ENCODE peak calls at places on chromosomes 3 and 15, in seven cellular contexts. Y, S, A, M, Q, Z and J are unnamed samples.

GRCh38 chr15:70379938-70380337 is 282.2 kb upstream of the TLE3 start:
- DNase-seq in Y (no peak), S (no peak), A (no peak), M (no peak), Q (no peak), Z (no peak), J (no peak)

GRCh38 chr3:170740726-170741591 is 129.0 kb downstream of the RPL22L1 start:
- DNase-seq in Y (peak), S (no peak), A (peak), M (no peak), Q (peak), Z (no peak), J (no peak)

GRCh38 chr15:63503739-63504246 is 600 bp upstream of the USP3 start:
- DNase-seq in Y (peak), S (peak), A (peak), M (no peak), Q (peak), Z (no peak), J (peak)

GRCh38 chr3:190345027-190345821 is 23.0 kb upstream of the CLDN1 start:
- DNase-seq in Y (peak), S (no peak), A (peak), M (no peak), Q (peak), Z (no peak), J (peak)

GRCh38 chr3:52982839-52983238 is 63.0 kb downstream of the SFMBT1 start:
- DNase-seq in Y (no peak), S (no peak), A (no peak), M (no peak), Q (no peak), Z (no peak), J (no peak)

GRCh38 chr15:96331141-96331941 is 841 bp downstream of the NR2F2 start:
- DNase-seq in Y (no peak), S (peak), A (peak), M (peak), Q (peak), Z (peak), J (no peak)

GRCh38 chr3:192957441-192957951 is 39.8 kb upstream of the MB21D2 start:
- DNase-seq in Y (peak), S (no peak), A (peak), M (no peak), Q (peak), Z (no peak), J (no peak)

GRCh38 chr3:48952510-48953118 is 34.0 kb downstream of the ARIH2 start:
- DNase-seq in Y (no peak), S (peak), A (no peak), M (no peak), Q (no peak), Z (peak), J (peak)

GRCh38 chr3:32423956-32424558 is 32.4 kb downstream of the CMTM7 start:
- DNase-seq in Y (no peak), S (no peak), A (peak), M (no peak), Q (no peak), Z (peak), J (no peak)

GRCh38 chr3:141105828-141106628 is 54.9 kb downstream of the SPSB4 start:
- DNase-seq in Y (peak), S (peak), A (peak), M (peak), Q (peak), Z (peak), J (peak)

DNA sequence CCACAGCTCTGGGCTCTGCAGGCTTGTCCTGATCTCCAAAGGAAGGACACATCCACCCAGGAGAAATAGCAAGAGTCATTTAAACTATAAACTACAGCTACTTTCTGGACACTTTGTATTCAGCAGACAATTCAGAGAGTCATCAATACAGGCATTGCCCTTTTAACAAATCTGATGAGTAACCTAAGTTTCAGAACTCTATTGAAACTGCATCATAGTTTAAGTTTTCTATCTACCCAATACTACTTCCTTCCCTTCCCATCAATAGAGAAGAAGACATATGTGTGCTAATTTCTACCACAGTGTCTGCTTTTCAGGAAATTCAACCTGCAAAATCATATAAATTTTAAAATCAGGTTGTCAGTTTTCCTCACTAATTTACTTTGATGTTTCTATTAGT is 736.5 kb downstream of the IGSF11 start:
- DNase-seq in Y (no peak), S (no peak), A (no peak), M (no peak), Q (no peak), Z (no peak), J (no peak)
- H3K23ac ChIP-seq in Y (no peak), S (no peak), A (no peak), M (no peak), Q (no peak), Z (no peak), J (no peak)

DNA sequence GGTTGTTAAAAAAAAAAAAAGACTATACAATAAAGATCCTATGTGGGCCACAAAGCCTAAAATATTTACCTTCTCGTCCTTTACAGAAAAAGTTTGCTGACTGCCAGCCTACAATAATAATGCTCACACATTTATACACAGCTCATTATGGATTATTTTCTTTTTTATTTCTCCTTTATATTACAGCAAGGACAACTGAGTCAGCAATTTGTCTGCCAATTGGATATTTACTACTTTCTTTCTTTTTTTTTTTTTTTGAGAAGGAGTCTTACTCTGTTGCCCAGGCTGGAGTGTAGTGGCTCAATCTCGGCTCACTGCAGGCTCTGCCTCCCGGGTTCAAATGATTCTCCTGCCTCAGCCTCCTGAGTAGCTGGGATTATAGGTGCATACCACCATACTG is 142.2 kb downstream of the EBLN2 start:
- DNase-seq in Y (no peak), S (no peak), A (no peak), M (no peak), Q (no peak), Z (no peak), J (no peak)
- H4K8ac ChIP-seq in Y (no peak), S (no peak), A (no peak), M (no peak), Q (no peak), Z (no peak), J (no peak)

DNA sequence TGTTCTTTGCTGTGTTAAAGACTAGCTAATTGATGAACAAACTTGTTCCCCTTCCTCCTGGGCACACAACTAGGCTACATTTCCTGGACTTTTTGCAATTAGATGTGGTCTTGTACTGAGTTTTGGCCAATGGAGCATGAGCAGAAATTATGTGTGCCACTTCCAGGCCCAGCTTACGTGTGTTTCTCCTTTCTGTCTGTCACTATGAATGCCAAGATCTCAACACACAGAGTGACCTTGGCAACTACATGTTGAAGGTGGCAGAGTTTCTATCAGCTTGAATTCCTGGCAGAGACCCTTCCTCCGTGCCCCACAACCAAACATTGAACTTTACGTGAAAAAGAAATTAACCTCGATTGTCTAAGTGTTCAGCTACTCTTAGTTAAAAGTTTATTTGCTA is 81.7 kb upstream of the PIAS1 start:
- DNase-seq in Y (no peak), S (no peak), A (no peak), M (no peak), Q (no peak), Z (no peak), J (no peak)
- H3K23ac ChIP-seq in Y (no peak), S (no peak), A (no peak), M (no peak), Q (no peak), Z (no peak), J (no peak)

GRCh38 chr3:14238356-14238755 is 59.7 kb downstream of the LSM3 start:
- DNase-seq in Y (no peak), S (no peak), A (no peak), M (no peak), Q (no peak), Z (no peak), J (no peak)

GRCh38 chr3:14241716-14242115 is 63.1 kb downstream of the LSM3 start:
- DNase-seq in Y (no peak), S (no peak), A (no peak), M (no peak), Q (no peak), Z (no peak), J (no peak)

GRCh38 chr3:14238936-14239335 is 60.3 kb downstream of the LSM3 start:
- DNase-seq in Y (no peak), S (no peak), A (no peak), M (no peak), Q (no peak), Z (no peak), J (no peak)

GRCh38 chr3:14240366-14240765 is 61.7 kb downstream of the LSM3 start:
- DNase-seq in Y (no peak), S (no peak), A (no peak), M (no peak), Q (no peak), Z (no peak), J (no peak)

GRCh38 chr3:14239940-14240339 is 61.3 kb downstream of the LSM3 start:
- DNase-seq in Y (no peak), S (no peak), A (no peak), M (no peak), Q (no peak), Z (no peak), J (no peak)
- H4K8ac ChIP-seq in Y (no peak), S (no peak), A (no peak), M (no peak), Q (no peak), Z (no peak), J (no peak)